ENCODE peak calls at places on chromosomes 4 and X, in four cellular contexts. T, Q, D and I are unnamed samples.

GRCh38 chrX:40476958-40477357 is 103.8 kb upstream of the ATP6AP2 start:
- DNase-seq in T (no peak), Q (no peak), D (no peak), I (no peak)

GRCh38 chr4:10020871-10021676 is at the start of gene SLC2A9:
- DNase-seq in D (no peak), Q (peak; percentile 71), T (no peak), I (no peak)

GRCh38 chr4:134773497-134774000 is 572.0 kb upstream of the PABPC4L start:
- DNase-seq in Q (no peak), D (no peak), T (no peak), I (no peak)

GRCh38 chr4:77146426-77147399 is 10.3 kb upstream of the CCNG2 start:
- DNase-seq in Q (no peak), T (no peak), D (no peak), I (no peak)

GRCh38 chrX:154040307-154040756 is 20.6 kb upstream of the IRAK1 start:
- DNase-seq in Q (no peak), T (no peak), D (peak; percentile 73), I (peak; percentile 69)

GRCh38 chrX:55839480-55839879 is 121.9 kb downstream of the RRAGB start:
- DNase-seq in D (no peak), Q (no peak), T (peak; percentile 5), I (no peak)

GRCh38 chrX:108028854-108029253 is 16.0 kb upstream of the VSIG1 start:
- DNase-seq in T (no peak), Q (no peak), D (no peak), I (no peak)

GRCh38 chrX:13699183-13699826 is 10.4 kb downstream of the RAB9A start:
- DNase-seq in Q (no peak), D (peak; percentile 43), T (no peak), I (no peak)

GRCh38 chr4:110902500-110902899 is 279.6 kb upstream of the PITX2 start:
- DNase-seq in D (no peak), Q (no peak), T (no peak), I (peak; percentile 56)

GRCh38 chrX:2823795-2824386 is 4.8 kb upstream of the GYG2 start:
- DNase-seq in Q (no peak), D (no peak), T (no peak), I (no peak)

GRCh38 chr4:9999956-10000551 is 21.2 kb downstream of the SLC2A9 start:
- DNase-seq in T (no peak), Q (no peak), D (peak; percentile 51), I (no peak)

GRCh38 chrX:111719426-111720210 is 38.6 kb downstream of the ALG13 start:
- DNase-seq in Q (no peak), T (no peak), D (peak; percentile 5), I (peak; percentile 7)

GRCh38 chr4:153735901-153736461 is 23.8 kb downstream of the RNF175 start:
- DNase-seq in D (no peak), T (no peak), Q (no peak), I (no peak)

GRCh38 chrX:55907968-55908607 is 190.5 kb downstream of the RRAGB start:
- DNase-seq in Q (peak; percentile 58), T (peak; percentile 81), D (peak; percentile 0), I (no peak)

GRCh38 chrX:124098089-124098488 is 136.6 kb downstream of the STAG2 start:
- DNase-seq in Q (no peak), D (no peak), T (peak; percentile 39), I (no peak)

GRCh38 chr4:40484346-40484745 is 145.3 kb downstream of the RBM47 start:
- DNase-seq in D (no peak), T (no peak), Q (no peak), I (no peak)

GRCh38 chr4:38113136-38113535 is 152.9 kb downstream of the PTTG2 start:
- DNase-seq in T (peak; percentile 15), D (no peak), Q (no peak), I (no peak)

GRCh38 chr4:3523628-3524221 is 8.5 kb downstream of the LRPAP1 start:
- DNase-seq in T (no peak), D (no peak), Q (no peak), I (no peak)

GRCh38 chr4:90099795-90100194 is 27.4 kb upstream of the CCSER1 start:
- DNase-seq in D (no peak), T (no peak), Q (no peak), I (no peak)

GRCh38 chrX:29359276-29359675 is 772.0 kb downstream of the IL1RAPL1 start:
- DNase-seq in T (no peak), Q (no peak), D (no peak), I (no peak)

GRCh38 chr4:154559141-154559841 is 3.5 kb upstream of the FGB start:
- DNase-seq in T (peak; percentile 56), Q (no peak), D (peak; percentile 75), I (no peak)

GRCh38 chr4:162457071-162457865 is 293.5 kb upstream of the FSTL5 start:
- DNase-seq in D (no peak), T (no peak), Q (no peak), I (no peak)

GRCh38 chrX:56764975-56765791 is 36.1 kb downstream of the NBDY start:
- DNase-seq in T (no peak), Q (peak; percentile 34), D (no peak), I (no peak)

GRCh38 chr4:112145820-112146813 is 863 bp downstream of the FAM241A start:
- DNase-seq in T (peak; percentile 77), D (peak; percentile 28), Q (peak; percentile 39), I (no peak)

GRCh38 chr4:70505152-70505748 is 13.1 kb upstream of the AMTN start:
- DNase-seq in D (peak; percentile 51), Q (no peak), T (peak; percentile 76), I (no peak)

GRCh38 chrX:119667111-119667928 is 25.6 kb downstream of the SEPTIN6 start:
- DNase-seq in D (no peak), Q (no peak), T (no peak), I (no peak)

GRCh38 chr4:151709587-151709986 is 51.2 kb downstream of the GATB start:
- DNase-seq in T (no peak), Q (no peak), D (no peak), I (no peak)

GRCh38 chr4:65566473-65566872 is 103.8 kb downstream of the EPHA5 start:
- DNase-seq in Q (no peak), T (no peak), D (no peak), I (no peak)

GRCh38 chrX:118971552-118971951 is 2.9 kb upstream of the LONRF3 start:
- DNase-seq in D (no peak), T (no peak), Q (no peak), I (no peak)

GRCh38 chr4:84952004-84952403 is 14.5 kb downstream of the WDFY3 start:
- DNase-seq in T (no peak), D (peak; percentile 51), Q (no peak), I (no peak)

GRCh38 chr4:89837385-89837995 is 529 bp upstream of the SNCA start:
- DNase-seq in Q (no peak), D (peak; percentile 6), T (peak; percentile 72), I (no peak)

GRCh38 chrX:54248309-54248708 is 65.3 kb upstream of the FAM120C start:
- DNase-seq in Q (no peak), D (no peak), T (no peak), I (no peak)
- TF ChIP-seq CTCF in Q (no peak), D (no peak), T (peak; percentile 24), I (no peak)

DNA sequence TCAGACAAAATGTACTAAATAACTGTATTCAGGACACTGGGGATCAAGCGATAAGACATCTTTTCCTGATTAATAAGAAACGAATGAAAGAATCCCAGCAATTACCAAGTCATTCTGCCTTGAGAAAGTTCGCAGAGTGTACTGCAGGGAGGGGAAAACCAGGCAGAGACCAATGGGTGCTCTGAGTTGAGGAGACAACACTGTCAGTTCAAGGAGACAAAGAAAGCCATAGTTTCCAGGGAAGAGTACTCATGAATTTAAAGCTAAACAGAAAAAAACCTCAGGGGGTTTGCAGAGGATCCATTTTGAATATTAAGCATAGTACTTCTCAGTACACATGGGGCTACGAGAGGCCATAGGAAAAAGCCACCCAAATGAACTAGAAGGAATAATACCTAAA is 573.0 kb downstream of the KCTD8 start:
- DNase-seq in T (peak; percentile 5), D (no peak), Q (no peak), I (no peak)
- H3K4me3 ChIP-seq in T (no peak overlapping the region), D (no peak overlapping the region), Q (no peak overlapping the region), I (no peak overlapping the region)

GRCh38 chrX:25196221-25196620 is 180.5 kb upstream of the ARX start:
- DNase-seq in Q (no peak), D (no peak), T (no peak), I (no peak)

DNA sequence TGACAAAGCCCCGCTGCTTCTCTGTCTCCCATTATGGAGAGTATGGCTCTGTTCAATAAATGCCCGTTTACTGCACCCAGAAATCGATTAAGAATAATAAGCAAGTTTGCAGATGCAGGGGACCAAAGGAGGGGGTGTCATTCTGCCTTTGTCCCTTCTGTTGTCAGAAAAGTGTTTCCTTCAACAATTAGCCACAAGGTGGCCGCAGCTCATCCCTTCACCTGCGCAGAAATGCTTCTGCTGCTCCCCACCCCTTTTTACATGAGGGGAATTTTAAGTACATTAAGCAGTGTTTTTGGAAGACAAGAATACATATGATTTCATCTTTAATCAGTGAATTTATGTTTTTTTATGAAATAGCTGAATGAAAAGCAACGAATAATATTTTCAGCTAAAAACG is 175.6 kb upstream of the ARX start:
- DNase-seq in D (no peak), Q (no peak), T (no peak), I (no peak)
- TF ChIP-seq CTCF in D (peak; percentile 14), Q (no peak), T (peak; percentile 54), I (no peak)

GRCh38 chr4:155570661-155571060 is 96.0 kb upstream of the GUCY1A1 start:
- DNase-seq in Q (no peak), D (no peak), T (no peak), I (no peak)
- H3K4me3 ChIP-seq in Q (no peak overlapping the region), D (no peak overlapping the region), T (no peak overlapping the region), I (no peak overlapping the region)

GRCh38 chr4:145218251-145218650 is 37.9 kb upstream of the OTUD4 start:
- DNase-seq in Q (no peak), T (no peak), D (no peak), I (no peak)
- TF ChIP-seq CTCF in Q (no peak), T (no peak), D (no peak), I (no peak)

GRCh38 chr4:138919094-138919936 is 96.3 kb upstream of the NOCT start:
- DNase-seq in T (peak; percentile 82), D (peak; percentile 80), Q (peak; percentile 63), I (no peak)
- H3K4me3 ChIP-seq in T (no peak overlapping the region), D (peak overlapping the region; percentile 22), Q (peak overlapping the region; percentile 1), I (no peak overlapping the region)

GRCh38 chr4:181998588-181998987 is 244.6 kb upstream of the TENM3 start:
- DNase-seq in D (no peak), T (no peak), Q (no peak), I (no peak)
- TF ChIP-seq CTCF in D (peak; percentile 37), T (peak; percentile 29), Q (no peak), I (peak; percentile 1)

DNA sequence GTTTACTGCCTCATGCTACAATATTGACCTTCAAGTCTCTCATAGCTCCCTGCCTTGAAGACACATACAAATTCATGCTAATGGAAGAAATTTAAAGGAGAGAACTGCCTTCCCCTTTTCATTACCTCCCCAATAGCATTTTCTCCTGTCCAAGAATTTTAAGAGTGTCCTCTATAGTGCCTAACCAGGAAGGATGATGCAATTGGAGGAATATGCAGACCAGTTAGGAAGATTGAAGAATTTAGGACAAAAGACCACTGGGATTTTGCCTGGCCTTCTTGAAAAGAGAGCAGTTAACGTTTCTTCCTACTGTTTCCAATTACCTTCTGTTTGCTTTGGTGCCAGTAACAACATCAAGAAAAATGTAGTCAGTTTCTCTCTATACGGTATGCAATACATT is 443.9 kb downstream of the INPP4B start:
- DNase-seq in D (no peak), T (no peak), Q (no peak), I (no peak)
- H3K4me3 ChIP-seq in D (no peak overlapping the region), T (no peak overlapping the region), Q (no peak overlapping the region), I (no peak overlapping the region)